ENCODE peak calls at places on chromosomes 1 and 21, in nine cellular contexts. R, E, V, N, K, W, P, O and M are unnamed samples.

GRCh38 chr1:24955161-24955560 is 25.1 kb upstream of the RUNX3 start:
- DNase-seq in R (peak), E (no peak), V (no peak), N (no peak), K (no peak), W (no peak), P (no peak), O (no peak), M (no peak)

GRCh38 chr21:17779486-17779885 is 39.7 kb downstream of the C21orf91 start:
- DNase-seq in R (no peak), E (no peak), V (no peak), N (no peak), K (no peak), W (no peak), P (no peak), O (no peak), M (no peak)

GRCh38 chr1:161037661-161038522 is 872 bp downstream of the TSTD1 start:
- DNase-seq in R (peak), E (no peak), V (no peak), N (no peak), K (peak), W (no peak), P (peak), O (no peak), M (no peak)

GRCh38 chr1:183932412-183932811 is 105.1 kb downstream of the COLGALT2 start:
- DNase-seq in R (no peak), E (peak), V (peak), N (peak), K (peak), W (no peak), P (peak), O (peak), M (no peak)

GRCh38 chr1:24635195-24635843 is 7.8 kb upstream of the SRRM1 start:
- DNase-seq in R (no peak), E (no peak), V (no peak), N (no peak), K (no peak), W (peak), P (no peak), O (no peak), M (no peak)

GRCh38 chr1:121519042-121519755 is 334.4 kb downstream of the SRGAP2C start:
- DNase-seq in R (peak), E (peak), V (peak), N (peak), K (peak), W (peak), P (peak), O (peak), M (no peak)

GRCh38 chr1:199202331-199202730 is 563.5 kb downstream of the PTPRC start:
- DNase-seq in R (no peak), E (no peak), V (no peak), N (no peak), K (no peak), W (no peak), P (no peak), O (no peak), M (no peak)

GRCh38 chr1:37020653-37021277 is 13.6 kb downstream of the GRIK3 start:
- DNase-seq in R (no peak), E (no peak), V (no peak), N (no peak), K (peak), W (no peak), P (no peak), O (no peak), M (no peak)

GRCh38 chr1:91080650-91081049 is 58.8 kb upstream of the ZNF644 start:
- DNase-seq in R (no peak), E (no peak), V (no peak), N (no peak), K (no peak), W (no peak), P (no peak), O (no peak), M (peak)

GRCh38 chr1:224922404-224923164 is 6.9 kb upstream of the DNAH14 start:
- DNase-seq in R (no peak), E (no peak), V (no peak), N (no peak), K (peak), W (peak), P (no peak), O (peak), M (no peak)

GRCh38 chr1:242828828-242829227 is 304.3 kb upstream of the PLD5 start:
- DNase-seq in R (no peak), E (no peak), V (no peak), N (no peak), K (no peak), W (no peak), P (no peak), O (no peak), M (no peak)

GRCh38 chr1:245874942-245875580 is 632.0 kb downstream of the SMYD3 start:
- DNase-seq in R (peak), E (peak), V (peak), N (peak), K (no peak), W (no peak), P (peak), O (peak), M (no peak)

GRCh38 chr21:42251654-42252053 is 32.7 kb downstream of the ABCG1 start:
- DNase-seq in R (no peak), E (no peak), V (no peak), N (no peak), K (no peak), W (no peak), P (no peak), O (no peak), M (no peak)

GRCh38 chr1:205680073-205680851 is at the start of gene SLC45A3:
- DNase-seq in R (no peak), E (no peak), V (peak), N (no peak), K (no peak), W (peak), P (peak), O (peak), M (no peak)

GRCh38 chr1:205676597-205676996 is 3.7 kb downstream of the SLC45A3 start:
- DNase-seq in R (no peak), E (no peak), V (no peak), N (no peak), K (no peak), W (no peak), P (no peak), O (no peak), M (no peak)

GRCh38 chr1:205677152-205677551 is 3.2 kb downstream of the SLC45A3 start:
- DNase-seq in R (no peak), E (no peak), V (no peak), N (no peak), K (no peak), W (no peak), P (no peak), O (no peak), M (no peak)

GRCh38 chr1:205676002-205676401 is 4.3 kb downstream of the SLC45A3 start:
- DNase-seq in R (no peak), E (no peak), V (no peak), N (no peak), K (no peak), W (no peak), P (peak), O (no peak), M (no peak)

GRCh38 chr1:205678286-205679111 is 1.8 kb downstream of the SLC45A3 start:
- DNase-seq in R (no peak), E (no peak), V (peak), N (no peak), K (no peak), W (no peak), P (no peak), O (no peak), M (no peak)
- H3K4me3 ChIP-seq in R (peak), E (no peak), V (peak), N (no peak), K (peak), W (no peak), P (peak), O (peak), M (peak)

GRCh38 chr1:116557323-116557878 is 13.4 kb downstream of the CD58 start:
- DNase-seq in R (no peak), E (no peak), V (no peak), N (no peak), K (no peak), W (no peak), P (no peak), O (no peak), M (peak)

GRCh38 chr1:116554924-116555323 is 15.9 kb downstream of the CD58 start:
- DNase-seq in R (no peak), E (no peak), V (no peak), N (no peak), K (no peak), W (no peak), P (no peak), O (no peak), M (no peak)

GRCh38 chr1:116558140-116558549 is 12.7 kb downstream of the CD58 start:
- DNase-seq in R (no peak), E (no peak), V (no peak), N (no peak), K (no peak), W (no peak), P (no peak), O (no peak), M (peak)

GRCh38 chr1:116559304-116559761 is 11.5 kb downstream of the CD58 start:
- DNase-seq in R (no peak), E (no peak), V (no peak), N (no peak), K (no peak), W (no peak), P (no peak), O (no peak), M (peak)

GRCh38 chr1:116556289-116557006 is 14.4 kb downstream of the CD58 start:
- DNase-seq in R (peak), E (no peak), V (no peak), N (peak), K (no peak), W (no peak), P (peak), O (peak), M (peak)
- TF ChIP-seq EP300 in R (no peak), E (no peak), V (no peak), N (no peak), K (no peak), W (no peak), P (no peak), O (no peak), M (no peak)

GRCh38 chr1:27137022-27137542 is 17.8 kb downstream of the SLC9A1 start:
- DNase-seq in R (peak), E (peak), V (no peak), N (peak), K (no peak), W (no peak), P (peak), O (peak), M (no peak)
- H3K4me3 ChIP-seq in R (no peak), E (no peak), V (no peak), N (no peak), K (no peak), W (no peak), P (no peak), O (no peak), M (no peak)

GRCh38 chr1:112909847-112910246 is 46.1 kb downstream of the SLC16A1 start:
- DNase-seq in R (no peak), E (no peak), V (no peak), N (no peak), K (no peak), W (no peak), P (no peak), O (no peak), M (no peak)

GRCh38 chr1:112904831-112905227 is 51.2 kb downstream of the SLC16A1 start:
- DNase-seq in R (peak), E (no peak), V (no peak), N (no peak), K (peak), W (no peak), P (peak), O (peak), M (no peak)

GRCh38 chr1:112905420-112906154 is 50.4 kb downstream of the SLC16A1 start:
- DNase-seq in R (no peak), E (no peak), V (peak), N (no peak), K (peak), W (no peak), P (peak), O (peak), M (no peak)

GRCh38 chr1:112904071-112904830 is 51.7 kb downstream of the SLC16A1 start:
- DNase-seq in R (no peak), E (no peak), V (no peak), N (no peak), K (peak), W (no peak), P (no peak), O (no peak), M (no peak)

GRCh38 chr1:112906155-112906698 is 49.8 kb downstream of the SLC16A1 start:
- DNase-seq in R (no peak), E (no peak), V (no peak), N (no peak), K (peak), W (no peak), P (no peak), O (no peak), M (no peak)
- TF ChIP-seq EP300 in R (no peak), E (no peak), V (no peak), N (no peak), K (no peak), W (no peak), P (no peak), O (no peak), M (no peak)

GRCh38 chr1:1273535-1274298 is at the start of gene UBE2J2:
- DNase-seq in R (peak), E (peak), V (peak), N (peak), K (peak), W (peak), P (peak), O (peak), M (peak)

GRCh38 chr1:1272341-1273151 is 1.1 kb downstream of the UBE2J2 start:
- DNase-seq in R (peak), E (no peak), V (no peak), N (no peak), K (no peak), W (no peak), P (peak), O (peak), M (no peak)

GRCh38 chr1:1268284-1268682 is 5.4 kb downstream of the UBE2J2 start:
- DNase-seq in R (no peak), E (no peak), V (no peak), N (no peak), K (no peak), W (no peak), P (no peak), O (no peak), M (no peak)

GRCh38 chr1:1273152-1273534 is 511 bp downstream of the UBE2J2 start:
- DNase-seq in R (no peak), E (no peak), V (no peak), N (no peak), K (no peak), W (no peak), P (no peak), O (no peak), M (no peak)

DNA sequence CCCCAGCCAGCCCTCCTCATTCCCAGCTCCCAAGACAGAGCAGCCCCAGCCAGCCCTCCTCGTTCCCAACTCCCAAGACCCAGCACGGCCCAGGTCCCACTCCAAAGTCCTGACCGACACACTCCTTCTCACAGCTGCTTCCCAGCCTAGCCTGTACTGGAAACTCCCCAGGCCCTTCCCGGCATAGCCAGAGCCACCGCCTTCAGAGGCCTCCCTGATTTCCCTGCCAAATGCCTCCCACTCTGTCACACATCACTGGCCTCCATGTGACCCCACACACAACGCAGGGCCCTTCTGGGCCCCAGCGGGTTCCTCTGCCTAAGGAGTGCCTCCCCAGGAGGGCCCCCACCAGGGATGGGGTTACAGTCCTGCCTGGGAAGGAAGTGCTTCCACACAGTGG is 2.8 kb downstream of the UBE2J2 start:
- DNase-seq in R (no peak), E (no peak), V (no peak), N (no peak), K (no peak), W (no peak), P (no peak), O (no peak), M (no peak)
- H3K4me3 ChIP-seq in R (peak), E (no peak), V (no peak), N (no peak), K (no peak), W (no peak), P (no peak), O (no peak), M (peak)

DNA sequence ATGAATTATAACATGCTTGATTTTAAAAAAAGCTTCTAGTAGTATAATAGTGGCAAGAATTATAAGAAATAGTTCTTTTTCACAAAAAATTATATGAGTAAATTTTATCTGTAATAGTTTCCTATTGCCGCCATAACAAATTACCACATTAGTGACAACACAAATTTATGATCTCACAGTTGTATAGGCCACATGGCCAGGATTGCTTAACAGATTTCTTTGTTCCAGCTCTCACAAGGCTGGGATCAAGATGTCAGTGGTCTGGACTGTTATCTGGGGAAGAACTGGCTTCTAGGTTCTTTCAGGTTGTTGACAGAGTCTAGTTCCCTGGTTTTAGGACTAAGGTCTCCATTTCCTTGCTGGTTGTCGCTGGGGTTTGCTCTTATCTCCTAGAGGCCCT is 236.4 kb downstream of the USP25 start:
- DNase-seq in R (no peak), E (no peak), V (no peak), N (no peak), K (no peak), W (no peak), P (no peak), O (no peak), M (no peak)
- TF ChIP-seq EP300 in R (no peak), E (no peak), V (no peak), N (no peak), K (no peak), W (no peak), P (no peak), O (no peak), M (no peak)

DNA sequence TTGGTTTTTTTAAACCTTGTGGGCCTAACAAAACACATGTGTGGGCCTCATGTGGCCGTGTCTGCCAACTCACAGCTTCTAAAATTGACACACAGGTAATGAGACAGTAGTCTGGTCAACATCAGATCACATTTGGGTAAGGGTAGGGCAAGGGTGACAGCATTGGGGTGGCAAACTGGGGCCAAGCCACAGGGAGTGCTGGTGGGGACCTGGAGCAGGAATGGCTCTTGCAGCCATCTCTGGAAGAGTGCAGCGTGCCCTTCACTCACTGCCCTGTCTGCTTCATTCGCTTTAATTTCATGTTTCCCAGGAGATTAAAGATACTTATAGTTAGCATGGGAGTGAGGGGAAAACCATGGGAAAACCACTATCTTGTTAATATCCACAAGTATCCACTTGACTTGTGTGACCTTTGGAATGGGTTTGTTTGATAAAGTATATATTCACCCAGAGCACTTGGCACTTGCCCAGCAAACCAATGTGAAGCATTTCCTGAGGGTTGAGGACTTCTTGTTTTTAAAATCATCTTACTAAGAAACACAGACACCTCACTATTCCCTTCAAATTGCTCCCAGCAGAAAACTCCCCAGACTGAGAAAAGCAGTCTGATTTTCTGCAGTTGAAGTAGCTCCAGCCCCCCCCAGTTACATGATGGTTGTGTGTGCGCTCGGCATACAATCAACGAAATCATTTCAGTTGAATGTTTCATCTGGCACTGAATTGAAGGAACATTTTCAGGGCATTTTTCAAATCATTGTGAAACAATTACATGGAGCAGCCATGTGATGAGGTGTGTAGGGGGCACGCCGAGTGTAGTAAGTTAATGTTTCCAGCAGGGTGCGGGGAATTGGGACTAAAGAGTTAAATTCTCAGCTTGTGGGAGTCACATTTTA is 175.7 kb downstream of the VPS13D start:
- DNase-seq in R (peak), E (peak), V (no peak), N (peak), K (no peak), W (no peak), P (peak), O (peak), M (no peak)
- H3K4me3 ChIP-seq in R (no peak), E (no peak), V (no peak), N (no peak), K (no peak), W (no peak), P (no peak), O (no peak), M (no peak)